ENCODE peak calls at places on chromosomes 3 and 15, in four cellular contexts. I is A549, J is H1, G is OCI-LY7. Q is an unnamed sample.

GRCh38 chr15:58066042-58066867 is 744 bp upstream of the ALDH1A2 start:
- DNase-seq in I (peak), J (no peak), G (peak), Q (peak)

GRCh38 chr15:60471314-60471713 is 7.6 kb downstream of the ICE2 start:
- DNase-seq in I (no peak), J (no peak), G (no peak), Q (no peak)

GRCh38 chr15:61879219-61879618 is 181.0 kb downstream of the VPS13C start:
- DNase-seq in I (no peak), J (no peak), G (no peak), Q (peak)

GRCh38 chr3:46930945-46931403 is 45.6 kb downstream of the CCDC12 start:
- DNase-seq in I (no peak), J (no peak), G (peak), Q (no peak)

GRCh38 chr15:40392986-40393948 is 10.7 kb downstream of the KNSTRN start:
- DNase-seq in I (no peak), J (no peak), G (no peak), Q (no peak)

GRCh38 chr3:25689226-25689625 is 24.5 kb upstream of the TOP2B start:
- DNase-seq in I (no peak), J (no peak), G (no peak), Q (no peak)

GRCh38 chr15:63035977-63036376 is 6.6 kb upstream of the TPM1 start:
- DNase-seq in I (no peak), J (no peak), G (no peak), Q (no peak)

GRCh38 chr3:44339990-44340389 is 1.4 kb downstream of the TCAIM start:
- DNase-seq in I (no peak), J (no peak), G (peak), Q (no peak)

GRCh38 chr3:189305412-189305811 is 133.6 kb downstream of the TPRG1 start:
- DNase-seq in I (no peak), J (no peak), G (no peak), Q (no peak)

GRCh38 chr15:51991141-51991540 is 19.6 kb upstream of the LEO1 start:
- DNase-seq in I (no peak), J (no peak), G (no peak), Q (no peak)

GRCh38 chr15:70160267-70160666 is 62.5 kb upstream of the TLE3 start:
- DNase-seq in I (no peak), J (no peak), G (no peak), Q (peak)

GRCh38 chr3:81816473-81817260 is 55.2 kb upstream of the GBE1 start:
- DNase-seq in I (no peak), J (no peak), G (no peak), Q (peak)

GRCh38 chr15:80779658-80780415 is 667 bp downstream of the CEMIP start:
- DNase-seq in I (peak), J (peak), G (no peak), Q (peak)

GRCh38 chr15:29046946-29047345 is 161.2 kb downstream of the APBA2 start:
- DNase-seq in I (no peak), J (no peak), G (no peak), Q (no peak)

GRCh38 chr15:83816124-83816883 is 162.4 kb downstream of the ADAMTSL3 start:
- DNase-seq in I (no peak), J (no peak), G (no peak), Q (no peak)

GRCh38 chr15:48330045-48330840 is 986 bp upstream of the DUT start:
- DNase-seq in I (no peak), J (no peak), G (no peak), Q (no peak)

GRCh38 chr3:11244131-11244677 is 28.0 kb upstream of the ATG7 start:
- DNase-seq in I (no peak), J (no peak), G (no peak), Q (no peak)

GRCh38 chr15:90829942-90830440 is 38.4 kb upstream of the FURIN start:
- DNase-seq in I (no peak), J (no peak), G (peak), Q (no peak)

GRCh38 chr3:188298585-188298984 is 144.6 kb downstream of the LPP start:
- DNase-seq in I (no peak), J (no peak), G (no peak), Q (no peak)

GRCh38 chr3:118000219-118000618 is 1034.4 kb downstream of the IGSF11 start:
- DNase-seq in I (no peak), J (no peak), G (no peak), Q (no peak)

GRCh38 chr3:68441054-68441453 is 491.3 kb downstream of the TAFA4 start:
- DNase-seq in I (no peak), J (no peak), G (no peak), Q (no peak)

GRCh38 chr3:77079988-77080585 is 40.2 kb downstream of the ROBO2 start:
- DNase-seq in I (no peak), J (peak), G (no peak), Q (no peak)

GRCh38 chr3:186888569-186888968 is 41.8 kb upstream of the ST6GAL1 start:
- DNase-seq in I (no peak), J (no peak), G (no peak), Q (peak)

GRCh38 chr3:171001250-171001893 is 25.1 kb downstream of the SLC2A2 start:
- DNase-seq in I (no peak), J (no peak), G (no peak), Q (no peak)

GRCh38 chr3:171000281-171000680 is 26.2 kb downstream of the SLC2A2 start:
- DNase-seq in I (no peak), J (no peak), G (no peak), Q (no peak)

GRCh38 chr3:171001957-171002694 is 24.4 kb downstream of the SLC2A2 start:
- DNase-seq in I (peak), J (no peak), G (no peak), Q (peak)

GRCh38 chr3:171007316-171007715 is 19.2 kb downstream of the SLC2A2 start:
- DNase-seq in I (no peak), J (no peak), G (no peak), Q (no peak)

GRCh38 chr3:171005648-171006047 is 20.9 kb downstream of the SLC2A2 start:
- DNase-seq in I (no peak), J (no peak), G (no peak), Q (no peak)
- H3K4me2 ChIP-seq in I (no peak), J (no peak), G (no peak), Q (no peak)

GRCh38 chr3:149964296-149964695 is 6.4 kb downstream of the PFN2 start:
- DNase-seq in I (no peak), J (no peak), G (no peak), Q (no peak)

GRCh38 chr3:149969110-149969944 is 1.4 kb downstream of the PFN2 start:
- DNase-seq in I (peak), J (peak), G (no peak), Q (peak)

GRCh38 chr3:149965278-149965677 is 5.4 kb downstream of the PFN2 start:
- DNase-seq in I (no peak), J (no peak), G (peak), Q (no peak)

GRCh38 chr3:149968216-149968615 is 2.5 kb downstream of the PFN2 start:
- DNase-seq in I (no peak), J (no peak), G (no peak), Q (no peak)

DNA sequence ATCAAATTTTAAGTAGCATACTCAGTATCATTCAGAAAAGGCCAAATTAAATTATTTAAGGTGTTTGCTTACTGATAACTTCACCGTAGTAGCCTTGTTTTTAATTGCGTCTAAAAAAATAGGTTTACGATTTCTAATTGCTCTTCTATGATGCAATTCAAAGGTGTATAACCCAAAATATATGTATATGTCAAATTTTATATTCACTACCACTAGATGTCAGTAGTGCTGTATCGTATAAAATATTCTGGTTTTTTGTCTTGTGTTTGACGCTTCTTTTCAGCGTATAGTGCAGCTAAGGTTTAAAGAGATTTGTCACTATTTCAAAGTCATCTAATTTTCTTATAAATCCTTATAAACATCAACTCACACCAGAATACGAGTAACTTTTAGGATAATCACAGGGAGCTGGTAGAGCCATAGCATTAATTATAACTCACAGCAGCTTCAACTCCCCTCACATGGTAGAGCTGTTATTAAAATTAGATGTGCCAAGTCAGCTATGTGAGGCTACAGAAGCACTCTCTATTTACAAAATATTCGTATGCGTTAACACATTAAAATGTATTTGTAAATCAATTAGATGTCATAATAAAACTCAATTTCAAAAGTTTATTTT is 3.5 kb downstream of the PFN2 start:
- DNase-seq in I (peak), J (no peak), G (peak), Q (peak)
- H3K4me2 ChIP-seq in I (peak), J (peak), G (no peak), Q (peak)

GRCh38 chr3:38168151-38168987 is 3.0 kb downstream of the OXSR1 start:
- DNase-seq in I (no peak), J (no peak), G (no peak), Q (no peak)
- H3K4me2 ChIP-seq in I (peak), J (no peak), G (peak), Q (no peak)

GRCh38 chr3:196135693-196136639 is 54.1 kb upstream of the TFRC start:
- DNase-seq in I (no peak), J (no peak), G (no peak), Q (peak)

GRCh38 chr3:196141052-196141865 is 59.4 kb upstream of the TFRC start:
- DNase-seq in I (no peak), J (no peak), G (no peak), Q (no peak)

GRCh38 chr3:196140224-196140623 is 58.3 kb upstream of the TFRC start:
- DNase-seq in I (no peak), J (no peak), G (no peak), Q (no peak)

GRCh38 chr3:196138927-196139680 is 57.2 kb upstream of the TFRC start:
- DNase-seq in I (no peak), J (no peak), G (no peak), Q (peak)

GRCh38 chr3:196138464-196138863 is 56.6 kb upstream of the TFRC start:
- DNase-seq in I (no peak), J (no peak), G (no peak), Q (no peak)
- H3K4me2 ChIP-seq in I (no peak), J (no peak), G (no peak), Q (peak)

DNA sequence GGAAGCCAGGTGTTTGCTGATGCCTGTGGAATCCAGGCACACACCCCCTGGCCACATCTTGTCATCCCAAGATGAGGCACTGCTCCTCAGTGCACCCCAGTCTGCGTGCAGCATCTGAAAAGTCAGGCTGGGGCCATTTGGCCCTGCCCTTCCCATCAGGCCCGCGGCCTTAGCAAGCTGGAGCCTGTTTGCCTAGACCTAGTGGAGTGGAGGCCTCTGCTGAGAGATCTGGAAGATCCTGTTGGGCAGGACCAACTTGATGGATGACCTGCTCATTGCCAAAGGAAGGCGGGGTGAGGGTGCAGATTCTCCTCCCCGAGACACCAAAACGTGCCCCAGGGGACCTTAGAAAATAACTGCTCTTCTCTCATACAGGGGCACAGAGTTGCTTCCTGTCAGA is 220.2 kb downstream of the SHQ1 start:
- DNase-seq in I (no peak), J (no peak), G (peak), Q (peak)
- H3K4me2 ChIP-seq in I (no peak), J (peak), G (peak), Q (no peak)

GRCh38 chr3:142563491-142563997 is 15.0 kb downstream of the ATR start:
- DNase-seq in I (no peak), J (no peak), G (no peak), Q (no peak)

GRCh38 chr3:142566096-142566495 is 12.4 kb downstream of the ATR start:
- DNase-seq in I (no peak), J (no peak), G (no peak), Q (no peak)

GRCh38 chr3:142568393-142569017 is 10.0 kb downstream of the ATR start:
- DNase-seq in I (no peak), J (peak), G (no peak), Q (no peak)
- H3K4me2 ChIP-seq in I (no peak), J (peak), G (no peak), Q (no peak)

Q was measured in hepatocyte.